ENCODE peak calls at places on chromosome 7, in six cellular contexts. T, F, V, R, L and W are unnamed samples.

GRCh38 chr7:155796381-155797261 is 15.6 kb downstream of the SHH start:
- DNase-seq in T (no peak), F (peak; percentile 51), V (peak; percentile 79), R (peak; percentile 50), L (peak; percentile 84), W (no peak)

GRCh38 chr7:28174901-28175661 is 5.5 kb downstream of the JAZF1 start:
- DNase-seq in T (no peak), F (no peak), V (no peak), R (no peak), L (no peak), W (no peak)

GRCh38 chr7:158828343-158829020 is 827 bp downstream of the ESYT2 start:
- DNase-seq in T (no peak), F (no peak), V (no peak), R (peak; percentile 26), L (peak; percentile 53), W (no peak)

GRCh38 chr7:47635091-47636090 is 53.5 kb upstream of the TNS3 start:
- DNase-seq in T (no peak), F (peak; percentile 88), V (no peak), R (peak; percentile 21), L (no peak), W (no peak)

GRCh38 chr7:133535308-133535707 is 282.4 kb downstream of the EXOC4 start:
- DNase-seq in T (no peak), F (no peak), V (no peak), R (no peak), L (no peak), W (no peak)

GRCh38 chr7:2109936-2110585 is 122.7 kb downstream of the MAD1L1 start:
- DNase-seq in T (no peak), F (peak; percentile 96), V (peak; percentile 70), R (peak; percentile 79), L (peak; percentile 83), W (no peak)

GRCh38 chr7:137443616-137444015 is 100.1 kb upstream of the PTN start:
- DNase-seq in T (no peak), F (peak; percentile 41), V (no peak), R (peak; percentile 52), L (no peak), W (no peak)

GRCh38 chr7:101856488-101857357 is 39.3 kb downstream of the CUX1 start:
- DNase-seq in T (no peak), F (peak; percentile 75), V (peak; percentile 77), R (peak; percentile 87), L (peak; percentile 87), W (peak; percentile 75)

GRCh38 chr7:41880107-41880506 is 177.2 kb upstream of the INHBA start:
- DNase-seq in T (no peak), F (no peak), V (no peak), R (peak; percentile 85), L (no peak), W (no peak)

GRCh38 chr7:91306266-91306665 is 42.0 kb downstream of the FZD1 start:
- DNase-seq in T (no peak), F (peak; percentile 46), V (no peak), R (no peak), L (no peak), W (no peak)

GRCh38 chr7:50696810-50697582 is 85.7 kb downstream of the GRB10 start:
- DNase-seq in T (no peak), F (peak; percentile 31), V (no peak), R (no peak), L (no peak), W (no peak)

GRCh38 chr7:70712942-70713341 is 419.0 kb upstream of the GALNT17 start:
- DNase-seq in T (no peak), F (peak; percentile 75), V (no peak), R (no peak), L (no peak), W (no peak)

GRCh38 chr7:36154255-36155212 is 1.5 kb downstream of the EEPD1 start:
- DNase-seq in T (no peak), F (no peak), V (no peak), R (no peak), L (no peak), W (no peak)

GRCh38 chr7:78052112-78052511 is 253.5 kb downstream of the PHTF2 start:
- DNase-seq in T (no peak), F (no peak), V (no peak), R (no peak), L (no peak), W (no peak)

GRCh38 chr7:6536899-6537298 is 14.4 kb downstream of the GRID2IP start:
- DNase-seq in T (no peak), F (no peak), V (no peak), R (peak; percentile 34), L (no peak), W (no peak)

GRCh38 chr7:120718361-120718760 is 139.6 kb downstream of the TSPAN12 start:
- DNase-seq in T (no peak), F (no peak), V (no peak), R (no peak), L (no peak), W (no peak)

GRCh38 chr7:154631162-154631561 is 371.8 kb downstream of the PAXIP1 start:
- DNase-seq in T (no peak), F (no peak), V (no peak), R (no peak), L (no peak), W (no peak)

GRCh38 chr7:116259156-116259555 is 48.8 kb downstream of the TES start:
- DNase-seq in T (no peak), F (no peak), V (no peak), R (peak; percentile 27), L (no peak), W (no peak)

GRCh38 chr7:2048006-2048405 is 184.7 kb downstream of the MAD1L1 start:
- DNase-seq in T (no peak), F (no peak), V (no peak), R (no peak), L (no peak), W (no peak)

GRCh38 chr7:74514131-74514591 is 60.5 kb downstream of the GTF2IRD1 start:
- DNase-seq in T (no peak), F (no peak), V (no peak), R (no peak), L (no peak), W (peak; percentile 51)

GRCh38 chr7:131607291-131608111 is 51.1 kb upstream of the PODXL start:
- DNase-seq in T (no peak), F (no peak), V (no peak), R (no peak), L (no peak), W (no peak)

GRCh38 chr7:121872831-121873764 is at the start of gene PTPRZ1:
- DNase-seq in T (no peak), F (peak; percentile 57), V (no peak), R (peak; percentile 31), L (no peak), W (no peak)